ENCODE peak calls at places on chromosomes 6 and 20, in ten cellular contexts. Q, M, Z, W, R, E, O, A, B and K are unnamed samples.

GRCh38 chr6:44956426-44956825 is 371.7 kb upstream of the RUNX2 start:
- DNase-seq in Q (no peak), M (no peak), Z (no peak), W (no peak), R (no peak), E (no peak), O (peak), A (no peak), B (no peak), K (no peak)

GRCh38 chr20:45440424-45440823 is 24.5 kb downstream of the PIGT start:
- DNase-seq in Q (no peak), M (no peak), Z (no peak), W (no peak), R (no peak), E (no peak), O (no peak), A (no peak), B (no peak), K (no peak)

GRCh38 chr6:166438211-166438861 is 55.6 kb upstream of the MPC1 start:
- DNase-seq in Q (no peak), M (no peak), Z (no peak), W (no peak), R (no peak), E (no peak), O (peak), A (no peak), B (no peak), K (no peak)

GRCh38 chr20:3168079-3168828 is 5.1 kb downstream of the LZTS3 start:
- DNase-seq in Q (no peak), M (no peak), Z (no peak), W (no peak), R (no peak), E (no peak), O (no peak), A (no peak), B (no peak), K (no peak)

GRCh38 chr6:160837146-160837545 is 135.1 kb downstream of the PLG start:
- DNase-seq in Q (no peak), M (no peak), Z (no peak), W (no peak), R (no peak), E (no peak), O (no peak), A (no peak), B (no peak), K (no peak)

GRCh38 chr6:73032586-73032985 is 192.7 kb downstream of the KHDC1L start:
- DNase-seq in Q (no peak), M (no peak), Z (no peak), W (no peak), R (no peak), E (no peak), O (no peak), A (no peak), B (no peak), K (no peak)

GRCh38 chr6:219641-220198 is 72.6 kb upstream of the DUSP22 start:
- DNase-seq in Q (peak), M (peak), Z (peak), W (no peak), R (no peak), E (no peak), O (no peak), A (no peak), B (no peak), K (no peak)

GRCh38 chr6:33668914-33669313 is 42.6 kb downstream of the UQCC2 start:
- DNase-seq in Q (no peak), M (peak), Z (no peak), W (no peak), R (no peak), E (peak), O (no peak), A (no peak), B (peak), K (no peak)

GRCh38 chr6:42128460-42129359 is 13.7 kb downstream of the C6orf132 start:
- DNase-seq in Q (no peak), M (no peak), Z (no peak), W (no peak), R (no peak), E (no peak), O (no peak), A (no peak), B (no peak), K (no peak)

GRCh38 chr20:41139227-41140093 is 2.1 kb downstream of the PLCG1 start:
- DNase-seq in Q (no peak), M (no peak), Z (no peak), W (no peak), R (no peak), E (no peak), O (no peak), A (no peak), B (peak), K (no peak)

GRCh38 chr6:105488521-105489212 is 85.8 kb upstream of the PREP start:
- DNase-seq in Q (no peak), M (peak), Z (no peak), W (no peak), R (no peak), E (no peak), O (no peak), A (no peak), B (no peak), K (no peak)

GRCh38 chr6:52594216-52594615 is 17.4 kb upstream of the TRAM2 start:
- DNase-seq in Q (no peak), M (no peak), Z (no peak), W (no peak), R (no peak), E (no peak), O (no peak), A (no peak), B (no peak), K (no peak)

GRCh38 chr20:31869673-31869941 is 720 bp downstream of the DUSP15 start:
- DNase-seq in Q (no peak), M (no peak), Z (no peak), W (no peak), R (no peak), E (no peak), O (no peak), A (no peak), B (no peak), K (no peak)

GRCh38 chr20:3739054-3739925 is 6.8 kb downstream of the HSPA12B start:
- DNase-seq in Q (no peak), M (no peak), Z (no peak), W (no peak), R (no peak), E (no peak), O (no peak), A (no peak), B (no peak), K (no peak)

GRCh38 chr20:62365814-62366369 is 1.2 kb downstream of the LAMA5 start:
- DNase-seq in Q (no peak), M (no peak), Z (no peak), W (no peak), R (no peak), E (no peak), O (no peak), A (no peak), B (no peak), K (no peak)

GRCh38 chr20:38321959-38322598 is 18.1 kb downstream of the BPI start:
- DNase-seq in Q (peak), M (peak), Z (peak), W (no peak), R (no peak), E (no peak), O (peak), A (peak), B (peak), K (peak)

GRCh38 chr20:57399587-57400261 is 8.5 kb downstream of the RBM38 start:
- DNase-seq in Q (no peak), M (peak), Z (no peak), W (peak), R (no peak), E (no peak), O (no peak), A (no peak), B (peak), K (no peak)

GRCh38 chr6:132713355-132714134 is at the start of gene VNN1:
- DNase-seq in Q (no peak), M (no peak), Z (peak), W (no peak), R (no peak), E (no peak), O (no peak), A (no peak), B (no peak), K (no peak)

GRCh38 chr20:51650685-51651134 is 108.2 kb upstream of the NFATC2 start:
- DNase-seq in Q (no peak), M (no peak), Z (no peak), W (no peak), R (no peak), E (no peak), O (no peak), A (no peak), B (no peak), K (no peak)

GRCh38 chr6:28979679-28980078 is 25.4 kb downstream of the ZNF311 start:
- DNase-seq in Q (no peak), M (no peak), Z (no peak), W (no peak), R (no peak), E (no peak), O (no peak), A (no peak), B (no peak), K (no peak)

GRCh38 chr6:11964729-11965128 is 47.4 kb upstream of the HIVEP1 start:
- DNase-seq in Q (no peak), M (no peak), Z (no peak), W (no peak), R (no peak), E (no peak), O (no peak), A (no peak), B (no peak), K (no peak)

GRCh38 chr20:25270829-25271251 is 23.0 kb downstream of the PYGB start:
- DNase-seq in Q (no peak), M (no peak), Z (no peak), W (no peak), R (no peak), E (no peak), O (no peak), A (no peak), B (peak), K (no peak)

GRCh38 chr6:169891846-169892245 is 140.4 kb downstream of the ERMARD start:
- DNase-seq in Q (no peak), M (no peak), Z (no peak), W (no peak), R (no peak), E (no peak), O (no peak), A (no peak), B (no peak), K (no peak)

GRCh38 chr20:62064788-62065668 is 653 bp downstream of the TAF4 start:
- DNase-seq in Q (no peak), M (peak), Z (no peak), W (peak), R (no peak), E (no peak), O (no peak), A (no peak), B (peak), K (no peak)

GRCh38 chr6:37555040-37555781 is 55.5 kb upstream of the CCDC167 start:
- DNase-seq in Q (no peak), M (peak), Z (no peak), W (no peak), R (no peak), E (no peak), O (no peak), A (no peak), B (no peak), K (no peak)

GRCh38 chr6:128280066-128280465 is 240.3 kb downstream of the PTPRK start:
- DNase-seq in Q (no peak), M (no peak), Z (no peak), W (no peak), R (no peak), E (no peak), O (no peak), A (no peak), B (no peak), K (no peak)

GRCh38 chr20:38892091-38892981 is 33.9 kb upstream of the FAM83D start:
- DNase-seq in Q (no peak), M (peak), Z (no peak), W (no peak), R (no peak), E (no peak), O (no peak), A (no peak), B (peak), K (no peak)

GRCh38 chr6:151539506-151540268 is 45.9 kb downstream of the CCDC170 start:
- DNase-seq in Q (no peak), M (no peak), Z (no peak), W (no peak), R (no peak), E (no peak), O (no peak), A (no peak), B (no peak), K (no peak)

GRCh38 chr6:20572940-20573339 is 38.7 kb downstream of the CDKAL1 start:
- DNase-seq in Q (no peak), M (no peak), Z (no peak), W (no peak), R (no peak), E (no peak), O (peak), A (no peak), B (no peak), K (no peak)

GRCh38 chr6:170049641-170050491 is 241.0 kb downstream of the DLL1 start:
- DNase-seq in Q (peak), M (no peak), Z (peak), W (no peak), R (no peak), E (no peak), O (peak), A (no peak), B (no peak), K (peak)

GRCh38 chr6:106063448-106063850 is 22.7 kb upstream of the PRDM1 start:
- DNase-seq in Q (no peak), M (no peak), Z (no peak), W (no peak), R (no peak), E (no peak), O (peak), A (no peak), B (no peak), K (no peak)

GRCh38 chr20:50886184-50886790 is 45.0 kb downstream of the ADNP start:
- DNase-seq in Q (no peak), M (no peak), Z (no peak), W (no peak), R (no peak), E (no peak), O (no peak), A (no peak), B (no peak), K (no peak)

GRCh38 chr6:71287038-71287437 is 1.6 kb upstream of the OGFRL1 start:
- DNase-seq in Q (no peak), M (no peak), Z (peak), W (no peak), R (no peak), E (no peak), O (no peak), A (no peak), B (no peak), K (no peak)

GRCh38 chr6:41732601-41733348 is 2.6 kb downstream of the TFEB start:
- DNase-seq in Q (peak), M (peak), Z (no peak), W (peak), R (no peak), E (peak), O (no peak), A (no peak), B (peak), K (no peak)

GRCh38 chr6:77264970-77265369 is 198.3 kb downstream of the HTR1B start:
- DNase-seq in Q (no peak), M (peak), Z (no peak), W (no peak), R (no peak), E (no peak), O (no peak), A (no peak), B (no peak), K (no peak)

GRCh38 chr6:21070620-21071019 is 522.9 kb upstream of the SOX4 start:
- DNase-seq in Q (no peak), M (no peak), Z (no peak), W (no peak), R (no peak), E (no peak), O (no peak), A (no peak), B (no peak), K (no peak)